ENCODE peak calls at places on chromosomes 4 and X, in four cellular contexts. B, X, F and J are unnamed samples.

GRCh38 chr4:65943076-65943475 is 272.8 kb upstream of the EPHA5 start:
- DNase-seq in B (no peak), X (no peak), F (peak; percentile 84), J (no peak)

GRCh38 chr4:140222175-140222574 is 68.2 kb upstream of the MAML3 start:
- DNase-seq in B (no peak), X (no peak), F (no peak), J (no peak)

GRCh38 chrX:119899125-119899524 is 3.4 kb downstream of the AKAP14 start:
- DNase-seq in B (no peak), X (no peak), F (no peak), J (no peak)

GRCh38 chr4:14653338-14653737 is 348.9 kb upstream of the CPEB2 start:
- DNase-seq in B (no peak), X (no peak), F (no peak), J (no peak)

GRCh38 chr4:84436812-84437211 is 62.3 kb downstream of the NKX6-1 start:
- DNase-seq in B (no peak), X (no peak), F (no peak), J (no peak)

GRCh38 chr4:17356926-17357325 is 155.0 kb downstream of the QDPR start:
- DNase-seq in B (no peak), X (no peak), F (no peak), J (no peak)

GRCh38 chr4:66331761-66332160 is 661.5 kb upstream of the EPHA5 start:
- DNase-seq in B (no peak), X (no peak), F (no peak), J (no peak)

GRCh38 chr4:182189107-182189878 is 53.9 kb upstream of the TENM3 start:
- DNase-seq in B (no peak), X (no peak), F (peak; percentile 95), J (no peak)

GRCh38 chr4:973431-974397 is at the start of gene DGKQ:
- DNase-seq in B (peak; percentile 99), X (peak; percentile 78), F (no peak), J (peak; percentile 83)

GRCh38 chr4:85209161-85209560 is 242.7 kb upstream of the WDFY3 start:
- DNase-seq in B (no peak), X (no peak), F (no peak), J (no peak)

GRCh38 chr4:65665951-65666523 is 4.3 kb downstream of the EPHA5 start:
- DNase-seq in B (no peak), X (no peak), F (no peak), J (no peak)

GRCh38 chr4:52996261-52997131 is 134.4 kb downstream of the RASL11B start:
- DNase-seq in B (no peak), X (no peak), F (no peak), J (no peak)

GRCh38 chr4:153545822-153546221 is 79.7 kb downstream of the TMEM131L start:
- DNase-seq in B (no peak), X (no peak), F (no peak), J (no peak)

GRCh38 chr4:107640157-107640556 is 79.9 kb downstream of the PAPSS1 start:
- DNase-seq in B (no peak), X (no peak), F (no peak), J (no peak)

GRCh38 chr4:26349496-26349895 is 28.7 kb downstream of the RBPJ start:
- DNase-seq in B (no peak), X (no peak), F (no peak), J (no peak)

GRCh38 chrX:155819525-155819924 is 61.6 kb upstream of the VAMP7 start:
- DNase-seq in B (no peak), X (no peak), F (no peak), J (no peak)

GRCh38 chrX:87517571-87518141 is at the start of gene KLHL4:
- DNase-seq in B (no peak), X (no peak), F (peak; percentile 79), J (no peak)

GRCh38 chr4:121308828-121309227 is 72.0 kb downstream of the QRFPR start:
- DNase-seq in B (no peak), X (no peak), F (no peak), J (no peak)

GRCh38 chrX:110403839-110404238 is 45.2 kb downstream of the RTL9 start:
- DNase-seq in B (no peak), X (no peak), F (no peak), J (no peak)

GRCh38 chr4:152363086-152363485 is 172.8 kb downstream of the FBXW7 start:
- DNase-seq in B (no peak), X (no peak), F (no peak), J (no peak)

GRCh38 chr4:142414336-142414945 is 431.7 kb downstream of the INPP4B start:
- DNase-seq in B (no peak), X (no peak), F (no peak), J (no peak)

GRCh38 chr4:8582016-8582415 is 1.8 kb downstream of the GPR78 start:
- DNase-seq in B (no peak), X (no peak), F (no peak), J (no peak)

GRCh38 chr4:139782926-139783542 is 117.4 kb downstream of the MGST2 start:
- DNase-seq in B (no peak), X (no peak), F (no peak), J (no peak)

GRCh38 chr4:173924561-173924960 is 358.9 kb downstream of the FBXO8 start:
- DNase-seq in B (no peak), X (no peak), F (peak; percentile 9), J (no peak)

GRCh38 chr4:60605651-60606354 is 594.3 kb upstream of the ADGRL3 start:
- DNase-seq in B (no peak), X (no peak), F (no peak), J (no peak)

GRCh38 chr4:74391346-74391745 is 26.4 kb downstream of the EREG start:
- DNase-seq in B (no peak), X (no peak), F (no peak), J (no peak)

GRCh38 chr4:76745264-76745663 is 152.7 kb downstream of the SOWAHB start:
- DNase-seq in B (no peak), X (no peak), F (no peak), J (no peak)

GRCh38 chr4:94397635-94398034 is 54.1 kb upstream of the PDLIM5 start:
- DNase-seq in B (no peak), X (no peak), F (no peak), J (no peak)

GRCh38 chr4:11698846-11699590 is 270.3 kb upstream of the HS3ST1 start:
- DNase-seq in B (no peak), X (no peak), F (no peak), J (no peak)

GRCh38 chrX:132594129-132594528 is 105.3 kb upstream of the MBNL3 start:
- DNase-seq in B (no peak), X (no peak), F (no peak), J (no peak)

GRCh38 chr4:141215030-141215429 is 5.7 kb upstream of the ZNF330 start:
- DNase-seq in B (no peak), X (no peak), F (no peak), J (no peak)

GRCh38 chrX:129650821-129651510 is 3.8 kb downstream of the APLN start:
- DNase-seq in B (no peak), X (no peak), F (no peak), J (no peak)

GRCh38 chr4:4734425-4734824 is 125.0 kb upstream of the MSX1 start:
- DNase-seq in B (no peak), X (no peak), F (no peak), J (no peak)

GRCh38 chr4:53477038-53477565 is 99.7 kb downstream of the FIP1L1 start:
- DNase-seq in B (no peak), X (no peak), F (no peak), J (no peak)

GRCh38 chrX:120725874-120726273 is 96.0 kb upstream of the C1GALT1C1 start:
- DNase-seq in B (no peak), X (no peak), F (no peak), J (no peak)

GRCh38 chr4:20251796-20252655 is at the start of gene SLIT2:
- DNase-seq in B (peak; percentile 69), X (no peak), F (no peak), J (no peak)

GRCh38 chr4:105058177-105058812 is 88.4 kb upstream of the TET2 start:
- DNase-seq in B (no peak), X (no peak), F (peak; percentile 25), J (no peak)

GRCh38 chr4:18608910-18609525 is 587.5 kb upstream of the LCORL start:
- DNase-seq in B (no peak), X (no peak), F (no peak), J (no peak)

GRCh38 chrX:53669258-53669657 is 17.3 kb downstream of the HUWE1 start:
- DNase-seq in B (no peak), X (no peak), F (no peak), J (no peak)